ENCODE peak calls at places on chromosomes 1 and 21, in seven cellular contexts. One of them, this sample, is unnamed.
A peak's percentile ranks its signal among the peaks of the same experiment; 100 is the strongest.

GRCh38 chr1:56436912-56437403 is 142.4 kb downstream of the PLPP3 start:
- DNase-seq in body of pancreas: no peak
- DNase-seq in endothelial cell: peak; percentile 14
- DNase-seq in K562: no peak
- DNase-seq in transverse colon: no peak
- DNase-seq in stomach: no peak
- DNase-seq in left ventricle myocardium inferior: no peak
- DNase-seq in this sample: no peak

GRCh38 chr1:40530735-40531380 is 579 bp upstream of the ZNF684 start:
- DNase-seq in endothelial cell: no peak
- DNase-seq in stomach: no peak
- DNase-seq in transverse colon: no peak
- DNase-seq in body of pancreas: no peak
- DNase-seq in K562: peak; percentile 37
- DNase-seq in left ventricle myocardium inferior: no peak
- DNase-seq in this sample: peak; percentile 25

GRCh38 chr1:44792736-44793502 is 4.9 kb upstream of the BEST4 start:
- DNase-seq in transverse colon: no peak
- DNase-seq in body of pancreas: peak; percentile 4
- DNase-seq in stomach: no peak
- DNase-seq in left ventricle myocardium inferior: no peak
- DNase-seq in endothelial cell: no peak
- DNase-seq in K562: no peak
- DNase-seq in this sample: no peak

GRCh38 chr21:23111070-23111605 is 2112.9 kb downstream of the NCAM2 start:
- DNase-seq in left ventricle myocardium inferior: no peak
- DNase-seq in body of pancreas: no peak
- DNase-seq in stomach: no peak
- DNase-seq in K562: no peak
- DNase-seq in endothelial cell: no peak
- DNase-seq in transverse colon: no peak
- DNase-seq in this sample: no peak

GRCh38 chr1:111656093-111657017 is 36.8 kb downstream of the RAP1A start:
- DNase-seq in transverse colon: peak; percentile 26
- DNase-seq in K562: peak; percentile 55
- DNase-seq in left ventricle myocardium inferior: no peak
- DNase-seq in stomach: no peak
- DNase-seq in endothelial cell: peak; percentile 29
- DNase-seq in body of pancreas: peak; percentile 25
- DNase-seq in this sample: no peak

GRCh38 chr1:186187601-186188000 is 187.5 kb downstream of the TPR start:
- DNase-seq in K562: no peak
- DNase-seq in transverse colon: no peak
- DNase-seq in left ventricle myocardium inferior: no peak
- DNase-seq in stomach: no peak
- DNase-seq in body of pancreas: no peak
- DNase-seq in endothelial cell: no peak
- DNase-seq in this sample: no peak

GRCh38 chr21:42495765-42496119 is 282 bp downstream of the RSPH1 start:
- DNase-seq in body of pancreas: no peak
- DNase-seq in left ventricle myocardium inferior: no peak
- DNase-seq in transverse colon: peak; percentile 74
- DNase-seq in endothelial cell: no peak
- DNase-seq in K562: no peak
- DNase-seq in stomach: no peak
- DNase-seq in this sample: no peak

GRCh38 chr1:2928733-2929325 is 92.4 kb upstream of the ACTRT2 start:
- DNase-seq in left ventricle myocardium inferior: no peak
- DNase-seq in K562: no peak
- DNase-seq in body of pancreas: no peak
- DNase-seq in endothelial cell: no peak
- DNase-seq in stomach: no peak
- DNase-seq in transverse colon: no peak
- DNase-seq in this sample: no peak

GRCh38 chr1:192580351-192580962 is 4.9 kb downstream of the RGS1 start:
- DNase-seq in K562: no peak
- DNase-seq in left ventricle myocardium inferior: no peak
- DNase-seq in body of pancreas: peak; percentile 37
- DNase-seq in endothelial cell: no peak
- DNase-seq in transverse colon: peak; percentile 16
- DNase-seq in stomach: no peak
- DNase-seq in this sample: no peak

GRCh38 chr1:215076312-215076711 is 6.2 kb upstream of the KCNK2 start:
- DNase-seq in K562: no peak
- DNase-seq in left ventricle myocardium inferior: no peak
- DNase-seq in endothelial cell: peak; percentile 49
- DNase-seq in stomach: no peak
- DNase-seq in transverse colon: no peak
- DNase-seq in body of pancreas: no peak
- DNase-seq in this sample: peak; percentile 39

GRCh38 chr1:11793819-11794218 is 11.9 kb downstream of the MTHFR start:
- DNase-seq in K562: peak; percentile 6
- DNase-seq in stomach: no peak
- DNase-seq in left ventricle myocardium inferior: no peak
- DNase-seq in transverse colon: no peak
- DNase-seq in endothelial cell: no peak
- DNase-seq in body of pancreas: no peak
- DNase-seq in this sample: no peak

GRCh38 chr1:27597511-27598216 is 6.3 kb downstream of the AHDC1 start:
- DNase-seq in left ventricle myocardium inferior: no peak
- DNase-seq in stomach: no peak
- DNase-seq in transverse colon: no peak
- DNase-seq in body of pancreas: no peak
- DNase-seq in endothelial cell: no peak
- DNase-seq in K562: no peak
- DNase-seq in this sample: no peak

GRCh38 chr1:243712890-243713425 is 137.1 kb downstream of the AKT3 start:
- DNase-seq in K562: no peak
- DNase-seq in stomach: no peak
- DNase-seq in endothelial cell: no peak
- DNase-seq in transverse colon: no peak
- DNase-seq in body of pancreas: no peak
- DNase-seq in left ventricle myocardium inferior: no peak
- DNase-seq in this sample: no peak

GRCh38 chr1:181251001-181251712 is 162.7 kb downstream of the IER5 start:
- DNase-seq in endothelial cell: no peak
- DNase-seq in left ventricle myocardium inferior: no peak
- DNase-seq in body of pancreas: peak; percentile 61
- DNase-seq in stomach: peak; percentile 26
- DNase-seq in K562: no peak
- DNase-seq in transverse colon: no peak
- DNase-seq in this sample: no peak

GRCh38 chr1:67862685-67863084 is 29.4 kb upstream of the GNG12 start:
- DNase-seq in K562: no peak
- DNase-seq in endothelial cell: no peak
- DNase-seq in body of pancreas: no peak
- DNase-seq in left ventricle myocardium inferior: no peak
- DNase-seq in stomach: no peak
- DNase-seq in transverse colon: no peak
- DNase-seq in this sample: no peak

GRCh38 chr1:7487756-7488474 is 283.2 kb upstream of the VAMP3 start:
- DNase-seq in left ventricle myocardium inferior: no peak
- DNase-seq in body of pancreas: no peak
- DNase-seq in K562: no peak
- DNase-seq in transverse colon: no peak
- DNase-seq in stomach: no peak
- DNase-seq in endothelial cell: no peak
- DNase-seq in this sample: no peak

GRCh38 chr1:241630476-241630875 is 9.7 kb downstream of the CHML start:
- DNase-seq in endothelial cell: no peak
- DNase-seq in transverse colon: no peak
- DNase-seq in left ventricle myocardium inferior: no peak
- DNase-seq in K562: no peak
- DNase-seq in body of pancreas: no peak
- DNase-seq in stomach: no peak
- DNase-seq in this sample: no peak

GRCh38 chr1:42966688-42967609 is 8.3 kb upstream of the SLC2A1 start:
- DNase-seq in transverse colon: peak; percentile 78
- DNase-seq in K562: peak; percentile 82
- DNase-seq in endothelial cell: no peak
- DNase-seq in left ventricle myocardium inferior: no peak
- DNase-seq in body of pancreas: peak; percentile 76
- DNase-seq in stomach: peak; percentile 72
- DNase-seq in this sample: no peak

GRCh38 chr1:27816921-27817630 is 13.5 kb upstream of the PPP1R8 start:
- DNase-seq in endothelial cell: no peak
- DNase-seq in stomach: no peak
- DNase-seq in transverse colon: peak; percentile 22
- DNase-seq in body of pancreas: peak; percentile 13
- DNase-seq in K562: no peak
- DNase-seq in left ventricle myocardium inferior: no peak
- DNase-seq in this sample: no peak

GRCh38 chr1:48028218-48028804 is 31.1 kb upstream of the TRABD2B start:
- DNase-seq in body of pancreas: no peak
- DNase-seq in transverse colon: no peak
- DNase-seq in endothelial cell: no peak
- DNase-seq in left ventricle myocardium inferior: no peak
- DNase-seq in stomach: no peak
- DNase-seq in K562: no peak
- DNase-seq in this sample: no peak

GRCh38 chr1:37875833-37876232 is 16.4 kb upstream of the MTF1 start:
- DNase-seq in left ventricle myocardium inferior: no peak
- DNase-seq in endothelial cell: no peak
- DNase-seq in K562: no peak
- DNase-seq in stomach: no peak
- DNase-seq in body of pancreas: no peak
- DNase-seq in transverse colon: no peak
- DNase-seq in this sample: no peak

GRCh38 chr1:108962681-108963051 is 618 bp downstream of the CLCC1 start:
- DNase-seq in K562: no peak
- DNase-seq in body of pancreas: peak; percentile 59
- DNase-seq in left ventricle myocardium inferior: no peak
- DNase-seq in transverse colon: peak; percentile 68
- DNase-seq in stomach: peak; percentile 65
- DNase-seq in endothelial cell: no peak
- DNase-seq in this sample: no peak

GRCh38 chr1:4018721-4019521 is 118.8 kb upstream of the C1orf174 start:
- DNase-seq in transverse colon: no peak
- DNase-seq in left ventricle myocardium inferior: no peak
- DNase-seq in K562: no peak
- DNase-seq in endothelial cell: no peak
- DNase-seq in body of pancreas: no peak
- DNase-seq in stomach: no peak
- DNase-seq in this sample: no peak

GRCh38 chr1:30527511-30528140 is 195.8 kb downstream of the MATN1 start:
- DNase-seq in body of pancreas: no peak
- DNase-seq in K562: no peak
- DNase-seq in transverse colon: no peak
- DNase-seq in endothelial cell: no peak
- DNase-seq in stomach: peak; percentile 21
- DNase-seq in left ventricle myocardium inferior: peak; percentile 70
- DNase-seq in this sample: no peak

DNA sequence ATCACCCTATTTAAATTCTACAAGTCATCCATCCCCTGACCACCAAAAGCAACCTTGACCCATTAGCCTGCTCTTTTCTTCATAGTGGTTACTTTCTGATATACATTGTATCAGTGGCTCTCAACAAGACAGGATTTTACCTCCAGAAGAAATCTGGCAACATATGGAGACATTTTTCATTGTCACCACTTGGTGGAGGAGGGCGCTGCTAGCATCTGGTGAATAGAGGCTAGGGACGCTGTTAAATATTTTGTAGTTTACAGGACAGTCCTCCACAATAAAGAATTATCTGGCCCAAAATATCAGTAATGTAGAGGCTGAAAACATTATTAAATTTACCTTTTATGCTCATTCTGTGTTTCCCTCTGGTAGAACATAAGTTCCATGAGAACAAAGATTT is 6.1 kb downstream of the HSPA13 start:
- DNase-seq in transverse colon: no peak
- DNase-seq in left ventricle myocardium inferior: no peak
- DNase-seq in body of pancreas: no peak
- DNase-seq in endothelial cell: no peak
- DNase-seq in K562: no peak
- DNase-seq in stomach: no peak
- DNase-seq in this sample: no peak
- TF ChIP-seq CTCF in transverse colon: no peak
- TF ChIP-seq CTCF in left ventricle myocardium inferior: no peak
- TF ChIP-seq CTCF in body of pancreas: no peak
- TF ChIP-seq CTCF in endothelial cell: no peak
- TF ChIP-seq CTCF in K562: no peak
- TF ChIP-seq CTCF in stomach: no peak
- TF ChIP-seq CTCF in this sample: no peak

GRCh38 chr21:46325073-46325912 is 1.3 kb downstream of the PCNT start:
- DNase-seq in left ventricle myocardium inferior: peak; percentile 42
- DNase-seq in endothelial cell: peak; percentile 61
- DNase-seq in transverse colon: peak; percentile 57
- DNase-seq in body of pancreas: peak; percentile 50
- DNase-seq in K562: peak; percentile 87
- DNase-seq in stomach: peak; percentile 37
- DNase-seq in this sample: peak; percentile 57
- TF ChIP-seq CTCF in left ventricle myocardium inferior: peak; percentile 51
- TF ChIP-seq CTCF in endothelial cell: no peak
- TF ChIP-seq CTCF in transverse colon: peak; percentile 32
- TF ChIP-seq CTCF in body of pancreas: peak; percentile 26
- TF ChIP-seq CTCF in K562: peak; percentile 50
- TF ChIP-seq CTCF in stomach: no peak
- TF ChIP-seq CTCF in this sample: peak; percentile 40

GRCh38 chr1:45792744-45793143 is 10.7 kb upstream of the MAST2 start:
- DNase-seq in transverse colon: no peak
- DNase-seq in left ventricle myocardium inferior: no peak
- DNase-seq in stomach: no peak
- DNase-seq in K562: no peak
- DNase-seq in body of pancreas: no peak
- DNase-seq in endothelial cell: no peak
- DNase-seq in this sample: no peak

GRCh38 chr1:45793942-45794604 is 9.3 kb upstream of the MAST2 start:
- DNase-seq in body of pancreas: no peak
- DNase-seq in stomach: no peak
- DNase-seq in K562: no peak
- DNase-seq in transverse colon: no peak
- DNase-seq in endothelial cell: no peak
- DNase-seq in left ventricle myocardium inferior: no peak
- DNase-seq in this sample: no peak

GRCh38 chr1:45800899-45801298 is 2.5 kb upstream of the MAST2 start:
- DNase-seq in body of pancreas: no peak
- DNase-seq in stomach: no peak
- DNase-seq in left ventricle myocardium inferior: no peak
- DNase-seq in endothelial cell: no peak
- DNase-seq in transverse colon: no peak
- DNase-seq in K562: no peak
- DNase-seq in this sample: no peak

GRCh38 chr1:45796381-45796780 is 7.0 kb upstream of the MAST2 start:
- DNase-seq in endothelial cell: no peak
- DNase-seq in transverse colon: no peak
- DNase-seq in left ventricle myocardium inferior: no peak
- DNase-seq in body of pancreas: no peak
- DNase-seq in K562: no peak
- DNase-seq in stomach: no peak
- DNase-seq in this sample: no peak

GRCh38 chr1:45796946-45797345 is 6.5 kb upstream of the MAST2 start:
- DNase-seq in transverse colon: no peak
- DNase-seq in stomach: no peak
- DNase-seq in endothelial cell: no peak
- DNase-seq in left ventricle myocardium inferior: no peak
- DNase-seq in body of pancreas: no peak
- DNase-seq in K562: no peak
- DNase-seq in this sample: no peak
- TF ChIP-seq CTCF in transverse colon: no peak
- TF ChIP-seq CTCF in stomach: no peak
- TF ChIP-seq CTCF in endothelial cell: no peak
- TF ChIP-seq CTCF in left ventricle myocardium inferior: no peak
- TF ChIP-seq CTCF in body of pancreas: no peak
- TF ChIP-seq CTCF in K562: no peak
- TF ChIP-seq CTCF in this sample: no peak

GRCh38 chr1:226829105-226829504 is 41.3 kb upstream of the PSEN2 start:
- DNase-seq in body of pancreas: no peak
- DNase-seq in K562: no peak
- DNase-seq in stomach: no peak
- DNase-seq in endothelial cell: no peak
- DNase-seq in left ventricle myocardium inferior: no peak
- DNase-seq in transverse colon: no peak
- DNase-seq in this sample: no peak
- TF ChIP-seq CTCF in body of pancreas: no peak
- TF ChIP-seq CTCF in K562: no peak
- TF ChIP-seq CTCF in stomach: no peak
- TF ChIP-seq CTCF in endothelial cell: no peak
- TF ChIP-seq CTCF in left ventricle myocardium inferior: no peak
- TF ChIP-seq CTCF in transverse colon: no peak
- TF ChIP-seq CTCF in this sample: no peak